ENCODE peak calls at places on chromosome 13, in five cellular contexts. Z, J, V, I and N are unnamed samples. For H3K4me1, H3K27me3 and H3K36me3, the result is how much of the 10 kb centered on the place peaks cover.

GRCh38 chr13:42986176-42986574 is 5.9 kb downstream of the EPSTI1 start:
- DNase-seq in Z (no peak), J (no peak), V (no peak), I (no peak), N (no peak)

GRCh38 chr13:75474956-75475355 is 7.0 kb downstream of the TBC1D4 start:
- DNase-seq in Z (no peak), J (no peak), V (no peak), I (no peak), N (no peak)

GRCh38 chr13:46345866-46346265 is 41.2 kb downstream of the RUBCNL start:
- DNase-seq in Z (no peak), J (no peak), V (no peak), I (no peak), N (no peak)

GRCh38 chr13:57763689-57764088 is 132.1 kb downstream of the PCDH17 start:
- DNase-seq in Z (no peak), J (no peak), V (no peak), I (no peak), N (no peak)

GRCh38 chr13:50945669-50946068 is 36.1 kb downstream of the RNASEH2B start:
- DNase-seq in Z (no peak), J (no peak), V (no peak), I (no peak), N (no peak)

GRCh38 chr13:43301341-43301969 is 278.1 kb downstream of the DNAJC15 start:
- DNase-seq in Z (no peak), J (no peak), V (no peak), I (no peak), N (no peak)

GRCh38 chr13:97259787-97260641 is 37.9 kb downstream of the MBNL2 start:
- DNase-seq in Z (no peak), J (no peak), V (no peak), I (no peak), N (no peak)

GRCh38 chr13:51499841-51500240 is 47.0 kb upstream of the INTS6 start:
- DNase-seq in Z (no peak), J (no peak), V (no peak), I (no peak), N (no peak)

GRCh38 chr13:69585656-69586055 is 522.0 kb upstream of the ATXN8OS start:
- DNase-seq in Z (no peak), J (no peak), V (no peak), I (no peak), N (no peak)

GRCh38 chr13:101144808-101145419 is 271.4 kb downstream of the NALCN start:
- DNase-seq in Z (no peak), J (no peak), V (no peak), I (peak), N (no peak)

GRCh38 chr13:108154421-108154858 is 60.9 kb downstream of the LIG4 start:
- DNase-seq in Z (no peak), J (no peak), V (no peak), I (no peak), N (no peak)

GRCh38 chr13:30978981-30979956 is 46.8 kb downstream of the TEX26 start:
- DNase-seq in Z (no peak), J (no peak), V (no peak), I (peak), N (no peak)

GRCh38 chr13:35016362-35017148 is 74.5 kb downstream of the NBEA start:
- DNase-seq in Z (no peak), J (no peak), V (no peak), I (peak), N (no peak)

GRCh38 chr13:75881109-75881775 is 245.1 kb downstream of the LMO7 start:
- DNase-seq in Z (no peak), J (no peak), V (no peak), I (no peak), N (no peak)

GRCh38 chr13:60754691-60755090 is 357.7 kb downstream of the TDRD3 start:
- DNase-seq in Z (no peak), J (no peak), V (no peak), I (peak), N (no peak)

GRCh38 chr13:94352057-94352456 is 127.4 kb downstream of the DCT start:
- DNase-seq in Z (no peak), J (no peak), V (no peak), I (no peak), N (no peak)

GRCh38 chr13:37127706-37128241 is 22.3 kb upstream of the CSNK1A1L start:
- DNase-seq in Z (peak), J (no peak), V (peak), I (no peak), N (no peak)

GRCh38 chr13:74325106-74325505 is 190.9 kb upstream of the KLF12 start:
- DNase-seq in Z (peak), J (no peak), V (no peak), I (no peak), N (no peak)

GRCh38 chr13:91375119-91375729 is 23.2 kb upstream of the GPC5 start:
- DNase-seq in Z (no peak), J (no peak), V (no peak), I (no peak), N (no peak)

GRCh38 chr13:85543144-85543543 is 256.1 kb downstream of the SLITRK6 start:
- DNase-seq in Z (no peak), J (no peak), V (no peak), I (no peak), N (no peak)

GRCh38 chr13:43170497-43170896 is 147.1 kb downstream of the DNAJC15 start:
- DNase-seq in Z (no peak), J (no peak), V (no peak), I (peak), N (no peak)

GRCh38 chr13:109275848-109276247 is 510.5 kb downstream of the IRS2 start:
- DNase-seq in Z (no peak), J (no peak), V (no peak), I (peak), N (no peak)

GRCh38 chr13:20960663-20961309 is 58.2 kb upstream of the XPO4 start:
- DNase-seq in Z (peak), J (no peak), V (no peak), I (no peak), N (no peak)

GRCh38 chr13:55664178-55664577 is 1476.5 kb upstream of the PRR20A start:
- DNase-seq in Z (no peak), J (no peak), V (no peak), I (no peak), N (no peak)

GRCh38 chr13:114140131-114140908 is 7.9 kb upstream of the RASA3 start:
- DNase-seq in Z (peak), J (peak), V (no peak), I (no peak), N (no peak)
- H3K4me1 ChIP-seq in Z (under half), J (under half), V (under half), I (under half), N (under half)

GRCh38 chr13:39688699-39689405 is 33.4 kb downstream of the COG6 start:
- DNase-seq in Z (no peak), J (no peak), V (no peak), I (no peak), N (no peak)

GRCh38 chr13:39688278-39688677 is 32.8 kb downstream of the COG6 start:
- DNase-seq in Z (no peak), J (no peak), V (no peak), I (no peak), N (no peak)

GRCh38 chr13:39684531-39685137 is 29.2 kb downstream of the COG6 start:
- DNase-seq in Z (no peak), J (no peak), V (no peak), I (peak), N (no peak)

GRCh38 chr13:39682788-39683187 is 27.3 kb downstream of the COG6 start:
- DNase-seq in Z (no peak), J (no peak), V (no peak), I (no peak), N (no peak)

GRCh38 chr13:39685652-39686051 is 30.2 kb downstream of the COG6 start:
- DNase-seq in Z (no peak), J (no peak), V (no peak), I (no peak), N (no peak)
- H3K27me3 ChIP-seq in Z (under half), J (under half), V (under half), I (under half), N (under half)

GRCh38 chr13:39468306-39468705 is 134.7 kb downstream of the LHFPL6 start:
- DNase-seq in Z (no peak), J (no peak), V (no peak), I (no peak), N (no peak)
- H3K36me3 ChIP-seq in Z (under half), J (under half), V (under half), I (under half), N (under half)

DNA sequence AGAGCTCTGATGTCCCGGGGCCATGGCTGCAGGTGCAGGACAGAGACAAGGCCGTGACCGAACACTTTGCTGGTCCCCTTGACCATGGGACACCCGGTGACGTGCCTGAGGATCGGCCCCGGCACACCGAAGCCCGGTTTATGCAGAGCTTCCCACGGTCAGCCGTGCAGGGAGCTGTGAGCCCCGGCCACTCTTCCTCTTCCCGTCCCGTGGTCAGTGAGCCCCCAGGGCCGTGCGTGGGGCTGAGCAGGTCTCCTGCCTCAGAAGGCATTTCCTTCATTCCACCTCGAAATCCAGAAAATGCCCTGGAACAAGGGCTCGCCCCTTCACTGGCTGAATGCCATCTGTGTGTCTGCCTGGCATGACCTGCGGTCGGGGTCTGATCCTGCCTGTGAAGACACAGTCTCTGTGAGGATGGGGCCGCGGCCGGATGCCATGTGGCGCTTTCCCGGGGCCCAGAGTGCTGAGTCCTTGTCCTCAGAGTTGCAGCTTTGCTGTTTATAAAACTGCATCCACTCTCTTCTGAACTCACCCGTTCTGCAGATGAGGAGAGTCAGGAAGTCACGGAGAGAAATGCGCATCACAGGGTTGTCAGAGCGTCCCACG is 16.9 kb downstream of the MCF2L start:
- DNase-seq in Z (no peak), J (no peak), V (no peak), I (no peak), N (no peak)
- H3K4me1 ChIP-seq in Z (under half), J (under half), V (under half), I (under half), N (under half)

DNA sequence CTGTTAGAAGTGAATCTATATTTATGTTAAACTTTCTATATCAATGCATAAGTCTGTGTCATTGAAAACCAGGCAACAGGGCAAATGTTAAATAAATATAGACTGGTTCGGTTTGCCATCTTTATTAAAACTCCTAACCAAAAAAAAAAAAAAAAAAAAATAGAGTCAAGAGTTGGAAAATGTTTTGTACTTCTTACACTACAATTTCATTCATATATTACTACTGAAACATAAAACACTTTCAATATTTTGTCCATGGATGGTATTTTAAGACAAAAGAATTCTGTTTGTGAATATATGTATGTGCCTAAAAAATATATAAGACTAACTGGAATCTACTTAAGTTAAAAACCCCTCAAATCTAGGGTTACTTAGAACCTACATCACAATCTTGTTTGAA is 5.2 kb downstream of the DACH1 start:
- DNase-seq in Z (no peak), J (no peak), V (no peak), I (no peak), N (no peak)
- H3K27me3 ChIP-seq in Z (under half), J (under half), V (under half), I (under half), N (under half)

DNA sequence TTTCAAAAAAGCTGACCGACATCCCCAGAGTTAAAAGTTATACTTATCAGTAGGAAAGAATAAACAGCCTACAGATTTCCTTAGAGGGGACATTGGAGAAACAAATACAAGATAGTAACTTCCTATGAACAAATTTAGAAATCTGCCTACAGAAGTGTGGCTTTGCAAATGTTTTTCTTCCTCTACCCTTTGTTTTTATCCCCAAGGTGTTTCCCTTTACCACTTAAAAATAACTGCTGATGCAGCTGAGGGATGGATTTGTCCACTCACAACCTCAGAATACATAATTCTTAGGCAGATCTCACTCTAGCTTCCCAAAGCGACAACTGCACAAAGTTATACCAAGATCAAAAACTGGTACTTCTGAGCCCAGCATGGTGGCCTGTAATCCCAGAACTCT is 20.9 kb downstream of the MED4 start:
- DNase-seq in Z (no peak), J (no peak), V (no peak), I (no peak), N (no peak)
- H3K36me3 ChIP-seq in Z (under half), J (under half), V (under half), I (half or more), N (under half)